ENCODE peak calls at places on chromosomes 5 and 9, in five cellular contexts. J, L, S, R and K are unnamed samples.

GRCh38 chr5:54217826-54218503 is 92.4 kb downstream of the ARL15 start:
- DNase-seq in S (peak), R (peak), L (peak), J (peak), K (peak)

GRCh38 chr9:96619109-96619435 is 571 bp downstream of the CDC14B start:
- DNase-seq in L (no peak), S (no peak), R (no peak), J (peak), K (no peak)

GRCh38 chr9:114425126-114425525 is 37.3 kb upstream of the AKNA start:
- DNase-seq in L (no peak), S (no peak), R (no peak), J (no peak), K (no peak)

GRCh38 chr9:70921126-70921525 is 200.3 kb downstream of the TRPM3 start:
- DNase-seq in J (no peak), S (no peak), R (peak), L (no peak), K (no peak)

GRCh38 chr5:1889321-1890065 is 6.8 kb upstream of the IRX4 start:
- DNase-seq in S (no peak), L (no peak), R (no peak), J (no peak), K (no peak)

GRCh38 chr5:27137329-27137728 is 98.9 kb upstream of the CDH9 start:
- DNase-seq in J (no peak), L (no peak), R (no peak), S (no peak), K (no peak)

GRCh38 chr5:90264930-90265857 is 144.4 kb downstream of the CETN3 start:
- DNase-seq in L (peak), R (peak), S (peak), J (peak), K (peak)

GRCh38 chr5:177476531-177477233 is 3.2 kb upstream of the DBN1 start:
- DNase-seq in R (peak), S (no peak), J (no peak), L (no peak), K (no peak)

GRCh38 chr5:74766348-74766886 is 500 bp downstream of the GFM2 start:
- DNase-seq in L (peak), S (peak), J (peak), R (peak), K (peak)

GRCh38 chr9:72422214-72422613 is 57.2 kb upstream of the ZFAND5 start:
- DNase-seq in J (no peak), L (no peak), S (no peak), R (no peak), K (no peak)

GRCh38 chr9:136928591-136928990 is 15.9 kb downstream of the FBXW5 start:
- DNase-seq in L (no peak), R (no peak), S (no peak), J (no peak), K (no peak)

GRCh38 chr5:61447780-61448495 is 115.9 kb downstream of the ZSWIM6 start:
- DNase-seq in R (no peak), J (no peak), L (no peak), S (no peak), K (no peak)

GRCh38 chr9:97628668-97629067 is 4.5 kb downstream of the TSTD2 start:
- DNase-seq in S (no peak), R (no peak), L (no peak), J (no peak), K (no peak)

GRCh38 chr9:97041898-97042297 is 3.0 kb upstream of the CTSV start:
- DNase-seq in J (no peak), S (no peak), L (no peak), R (no peak), K (peak)

GRCh38 chr5:167982-168660 is 23.2 kb upstream of the LRRC14B start:
- DNase-seq in J (no peak), R (peak), S (no peak), L (no peak), K (peak)

GRCh38 chr5:17304282-17304681 is 86.9 kb downstream of the BASP1 start:
- DNase-seq in S (peak), R (peak), L (no peak), J (no peak), K (no peak)

GRCh38 chr9:136170291-136170901 is 34.5 kb downstream of the LHX3 start:
- DNase-seq in R (no peak), J (peak), S (peak), L (peak), K (peak)

GRCh38 chr9:13975628-13976250 is 338.2 kb downstream of the NFIB start:
- DNase-seq in S (no peak), L (no peak), R (no peak), J (no peak), K (no peak)

GRCh38 chr5:101424530-101425175 is 521.6 kb upstream of the ST8SIA4 start:
- DNase-seq in L (no peak), R (peak), S (no peak), J (no peak), K (no peak)

GRCh38 chr9:20624201-20625002 is 2.1 kb upstream of the MLLT3 start:
- DNase-seq in J (peak), L (peak), R (peak), S (peak), K (peak)

GRCh38 chr5:116569999-116570398 is 4.6 kb downstream of the SEMA6A start:
- DNase-seq in J (no peak), S (no peak), L (no peak), R (no peak), K (no peak)

GRCh38 chr5:65209341-65209740 is 272.4 kb downstream of the ADAMTS6 start:
- DNase-seq in J (no peak), R (peak), L (no peak), S (no peak), K (no peak)

GRCh38 chr9:127635198-127635735 is 23.2 kb downstream of the STXBP1 start:
- DNase-seq in L (no peak), S (no peak), J (no peak), R (peak), K (no peak)

GRCh38 chr5:110268985-110269384 is 457.5 kb downstream of the TMEM232 start:
- DNase-seq in J (no peak), L (no peak), S (no peak), R (no peak), K (no peak)

GRCh38 chr5:14671414-14671813 is 6.9 kb downstream of the OTULIN start:
- DNase-seq in J (no peak), S (no peak), R (peak), L (no peak), K (no peak)

GRCh38 chr5:54018438-54018837 is 291.9 kb downstream of the ARL15 start:
- DNase-seq in R (peak), J (no peak), L (no peak), S (no peak), K (no peak)

GRCh38 chr5:135492319-135492626 is 40.1 kb upstream of the TIFAB start:
- DNase-seq in R (no peak), L (no peak), S (no peak), J (no peak), K (no peak)

GRCh38 chr5:135491038-135491551 is 38.9 kb upstream of the TIFAB start:
- DNase-seq in R (no peak), J (no peak), S (no peak), L (no peak), K (no peak)

GRCh38 chr5:135491552-135492318 is 39.6 kb upstream of the TIFAB start:
- DNase-seq in R (no peak), J (peak), L (no peak), S (no peak), K (peak)

GRCh38 chr5:135493406-135494180 is 41.4 kb upstream of the TIFAB start:
- DNase-seq in R (peak), L (no peak), J (no peak), S (peak), K (no peak)

GRCh38 chr5:135494196-135494595 is 41.6 kb downstream of the NEUROG1 start:
- DNase-seq in L (no peak), R (no peak), J (no peak), S (no peak), K (no peak)
- H3K4me2 ChIP-seq in L (no peak), R (no peak), J (peak), S (no peak), K (no peak)

GRCh38 chr9:74773886-74774479 is 113.7 kb downstream of the TRPM6 start:
- DNase-seq in L (peak), J (peak), R (peak), S (peak), K (peak)
- H3K4me2 ChIP-seq in L (no peak), J (no peak), R (no peak), S (no peak), K (no peak)

GRCh38 chr5:178998441-178998840 is 3.3 kb upstream of the GRM6 start:
- DNase-seq in S (no peak), J (no peak), R (no peak), L (no peak), K (no peak)
- H3K4me2 ChIP-seq in S (no peak), J (no peak), R (no peak), L (no peak), K (no peak)

DNA sequence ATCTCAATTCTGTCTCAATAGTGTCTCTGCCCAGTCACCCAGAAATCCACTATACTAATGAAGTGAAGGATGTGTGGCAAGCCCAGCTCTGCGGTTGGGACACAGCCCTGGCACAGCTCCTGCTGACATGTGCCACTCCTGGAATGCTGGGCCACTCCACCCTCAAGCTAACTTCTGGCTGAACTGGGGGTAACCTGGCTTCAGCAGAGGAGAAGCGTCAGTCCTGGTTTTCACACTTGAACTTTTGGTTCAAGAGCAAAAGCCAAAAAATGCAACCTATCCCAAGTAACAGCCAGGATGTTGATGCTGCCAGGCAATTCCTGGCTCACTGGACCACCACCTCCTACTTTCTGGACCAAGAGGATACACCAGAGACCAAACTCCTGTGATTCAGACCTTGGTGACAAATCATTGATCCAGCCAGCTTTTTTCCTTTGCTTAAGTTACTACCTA is 86.4 kb downstream of the ARRDC3 start:
- DNase-seq in J (no peak), S (no peak), R (no peak), L (no peak), K (no peak)
- H3K4me2 ChIP-seq in J (no peak), S (peak), R (no peak), L (no peak), K (no peak)

GRCh38 chr9:129458663-129459549 is 162.0 kb downstream of the C9orf50 start:
- DNase-seq in S (no peak), L (peak), J (peak), R (no peak), K (peak)
- H3K4me2 ChIP-seq in S (peak), L (peak), J (peak), R (no peak), K (peak)